ENCODE peak calls at places on chromosomes 12 and 14, in five cellular contexts. V, X, Z, D and L are unnamed samples.

GRCh38 chr14:54713364-54713763 is 146.4 kb downstream of the SAMD4A start:
- DNase-seq in V (no peak), X (no peak), Z (no peak), D (no peak), L (no peak)

GRCh38 chr14:68791078-68791983 is 1.5 kb downstream of the ZFP36L1 start:
- DNase-seq in X (no peak), V (no peak), D (peak; percentile 49), Z (no peak), L (no peak)

GRCh38 chr14:77259025-77259715 is 11.8 kb downstream of the NGB start:
- DNase-seq in Z (peak; percentile 8), D (no peak), V (no peak), X (no peak), L (no peak)

GRCh38 chr14:89221109-89221508 is 195.9 kb downstream of the FOXN3 start:
- DNase-seq in X (no peak), D (no peak), V (no peak), Z (no peak), L (no peak)

GRCh38 chr14:60637138-60637489 is 12.2 kb downstream of the SIX1 start:
- DNase-seq in X (no peak), V (no peak), Z (no peak), D (no peak), L (no peak)

GRCh38 chr12:45284096-45284901 is 68.4 kb downstream of the ANO6 start:
- DNase-seq in V (no peak), Z (peak; percentile 31), D (no peak), X (no peak), L (no peak)

GRCh38 chr12:10361622-10362021 is 28.2 kb downstream of the KLRK1 start:
- DNase-seq in X (no peak), Z (peak; percentile 10), V (no peak), D (no peak), L (no peak)

GRCh38 chr12:100163416-100164152 is 20.9 kb upstream of the BLTP3B start:
- DNase-seq in D (peak; percentile 81), X (peak; percentile 70), Z (no peak), V (no peak), L (peak; percentile 78)

GRCh38 chr14:58812050-58812690 is 174.4 kb downstream of the DACT1 start:
- DNase-seq in V (no peak), Z (no peak), D (no peak), X (no peak), L (no peak)

GRCh38 chr14:61565181-61565580 is 130.1 kb upstream of the HIF1A start:
- DNase-seq in D (no peak), Z (no peak), X (no peak), V (no peak), L (no peak)

GRCh38 chr14:103224996-103225874 is 102.0 kb downstream of the TNFAIP2 start:
- DNase-seq in Z (no peak), V (no peak), X (no peak), D (no peak), L (no peak)

GRCh38 chr12:55822228-55822627 is 4.4 kb downstream of the ORMDL2 start:
- DNase-seq in V (no peak), X (no peak), Z (peak; percentile 48), D (peak; percentile 58), L (no peak)

GRCh38 chr12:26857465-26858176 is 24.6 kb upstream of the ITPR2 start:
- DNase-seq in Z (no peak), X (no peak), D (no peak), V (no peak), L (no peak)

GRCh38 chr14:61080591-61081010 is 99.6 kb downstream of the SLC38A6 start:
- DNase-seq in V (peak; percentile 53), X (no peak), Z (no peak), D (no peak), L (no peak)

GRCh38 chr12:57759360-57759980 is 4.6 kb downstream of the MARCHF9 start:
- DNase-seq in V (no peak), X (no peak), D (no peak), Z (peak; percentile 53), L (no peak)

GRCh38 chr14:58299665-58300202 is 1.4 kb downstream of the ARID4A start:
- DNase-seq in Z (no peak), V (no peak), D (no peak), X (no peak), L (no peak)

GRCh38 chr12:92551853-92552397 is 150.9 kb upstream of the PLEKHG7 start:
- DNase-seq in Z (no peak), X (peak; percentile 44), D (no peak), V (peak; percentile 98), L (no peak)

GRCh38 chr14:79161576-79161975 is 991.4 kb downstream of the NRXN3 start:
- DNase-seq in X (no peak), D (peak; percentile 60), Z (no peak), V (no peak), L (no peak)

GRCh38 chr14:56650977-56651376 is 71.4 kb downstream of the TMEM260 start:
- DNase-seq in D (no peak), Z (no peak), X (no peak), V (no peak), L (no peak)

GRCh38 chr14:56648508-56649301 is 69.1 kb downstream of the TMEM260 start:
- DNase-seq in D (no peak), X (no peak), Z (no peak), V (no peak), L (no peak)

DNA sequence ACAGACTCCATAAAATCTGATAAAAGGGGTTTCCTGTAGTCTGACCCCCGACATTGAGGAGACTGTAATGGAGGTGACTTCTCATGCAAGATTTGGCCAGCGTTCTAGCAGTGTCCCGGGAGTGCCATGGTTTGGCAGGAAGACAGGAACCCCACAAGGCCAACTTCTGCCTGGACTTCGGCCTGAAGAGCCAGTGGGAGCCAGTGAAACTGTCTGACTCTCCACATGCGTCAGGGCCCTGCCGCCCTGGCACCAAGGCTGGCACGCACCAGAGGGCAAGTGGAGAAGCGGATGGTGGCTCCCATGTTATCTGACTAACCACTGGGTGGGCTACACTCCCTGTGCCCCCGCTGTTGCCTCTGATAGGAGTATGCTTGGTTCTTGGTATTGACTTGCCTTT is 70.5 kb downstream of the TMEM260 start:
- DNase-seq in V (no peak), X (no peak), Z (no peak), D (no peak), L (no peak)
- TF ChIP-seq TAF1 in V (no peak), X (no peak), Z (no peak), D (no peak), L (no peak)

GRCh38 chr12:7678744-7679143 is 13.0 kb upstream of the APOBEC1 start:
- DNase-seq in V (no peak), Z (no peak), D (no peak), X (no peak), L (no peak)
- TF ChIP-seq TAF1 in V (no peak), Z (no peak), D (no peak), X (no peak), L (no peak)

GRCh38 chr12:17358850-17359249 is 731.1 kb downstream of the RERGL start:
- DNase-seq in V (no peak), Z (no peak), D (no peak), X (no peak), L (no peak)
- TF ChIP-seq TAF1 in V (no peak), Z (no peak), D (no peak), X (no peak), L (no peak)

DNA sequence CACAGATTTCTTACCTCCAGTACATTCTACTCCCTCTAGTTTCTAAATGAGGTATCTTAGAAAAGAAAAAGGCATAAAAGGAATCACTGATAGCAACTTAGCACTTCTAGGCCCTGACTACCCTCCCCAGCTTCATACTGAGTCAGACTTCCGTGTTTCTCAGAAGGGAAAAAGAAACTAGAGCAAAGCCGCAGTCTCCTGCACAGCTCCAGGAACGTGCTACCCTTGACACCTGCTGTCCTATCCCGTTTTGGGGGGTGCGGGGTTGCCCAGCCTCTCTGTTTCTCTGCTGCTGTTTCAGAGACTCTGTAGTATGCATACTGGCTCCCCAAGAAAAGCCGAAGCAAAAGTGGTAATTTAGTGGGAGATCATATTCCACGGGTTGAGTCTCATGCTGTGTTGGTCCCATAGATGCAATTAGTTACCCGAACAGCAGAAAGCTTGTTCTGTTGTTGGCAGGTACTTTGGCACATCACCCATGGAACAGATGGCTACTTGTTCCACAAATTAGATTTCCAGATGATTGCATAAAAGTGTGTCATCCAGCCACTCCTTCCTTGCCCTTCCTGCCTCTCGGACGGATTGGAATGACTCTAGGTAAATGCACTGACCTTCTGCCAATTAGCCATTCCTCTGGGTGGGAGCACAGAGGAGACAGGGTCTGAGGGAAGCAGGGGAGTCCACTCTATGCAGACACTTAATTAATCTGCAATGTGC is 438.1 kb downstream of the FUT8 start:
- DNase-seq in Z (no peak), D (no peak), X (no peak), V (no peak), L (no peak)
- TF ChIP-seq TAF1 in Z (no peak), D (no peak), X (no peak), V (no peak), L (no peak)

GRCh38 chr12:130988261-130989175 is 34.8 kb downstream of the ADGRD1 start:
- DNase-seq in Z (no peak), X (no peak), D (no peak), V (no peak), L (no peak)

GRCh38 chr12:130992448-130992847 is 38.7 kb downstream of the ADGRD1 start:
- DNase-seq in D (no peak), V (no peak), Z (no peak), X (no peak), L (no peak)

GRCh38 chr12:130990034-130990433 is 36.3 kb downstream of the ADGRD1 start:
- DNase-seq in D (no peak), Z (no peak), X (no peak), V (no peak), L (no peak)

GRCh38 chr12:130987151-130987931 is 33.6 kb downstream of the ADGRD1 start:
- DNase-seq in V (no peak), X (no peak), Z (peak; percentile 25), D (no peak), L (no peak)

DNA sequence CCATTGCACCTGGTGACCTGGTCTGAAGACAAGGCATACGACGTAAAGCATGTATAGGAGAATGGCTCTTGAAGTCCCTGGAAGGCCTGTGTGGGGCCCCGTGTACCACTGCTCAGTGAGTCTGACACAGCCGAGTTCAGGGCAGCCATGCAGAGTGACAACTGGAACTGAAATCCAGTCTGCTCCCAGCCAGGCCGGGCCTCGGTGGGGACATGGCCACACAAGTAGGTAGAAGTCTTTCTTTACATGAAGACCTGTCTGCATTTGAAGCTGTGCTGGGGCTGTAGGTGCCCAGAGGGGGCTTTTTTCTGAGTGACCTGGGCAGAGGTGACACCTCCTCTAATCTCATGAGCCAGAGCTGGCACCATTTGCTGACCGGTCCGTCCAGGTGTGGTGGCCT is 35.7 kb downstream of the ADGRD1 start:
- DNase-seq in Z (no peak), X (no peak), D (no peak), V (no peak), L (no peak)
- TF ChIP-seq TAF1 in Z (no peak), X (no peak), D (no peak), V (no peak), L (no peak)

DNA sequence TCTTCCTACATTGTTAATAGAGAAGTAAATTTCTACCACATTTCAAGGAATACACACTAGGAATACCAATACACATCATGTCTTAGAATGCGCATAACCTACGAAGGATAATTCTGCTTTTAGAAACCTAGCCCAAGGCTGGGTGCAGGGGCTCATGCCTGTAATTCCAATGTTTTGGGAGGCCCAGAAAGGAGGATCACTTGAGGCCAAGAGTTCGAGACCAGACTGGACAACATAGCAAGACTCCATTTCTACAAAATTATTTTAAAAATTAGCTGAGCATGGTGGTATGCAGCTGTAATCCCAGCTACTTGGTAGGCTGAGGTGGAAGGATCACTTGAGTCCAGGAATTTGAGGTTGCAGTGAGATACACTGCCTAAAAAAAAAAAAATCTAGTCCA is 206.9 kb downstream of the SOX5 start:
- DNase-seq in Z (no peak), D (no peak), X (no peak), V (no peak), L (no peak)
- TF ChIP-seq TAF1 in Z (no peak), D (no peak), X (no peak), V (no peak), L (no peak)